ENCODE peak calls at places on chromosome 6, in ten cellular contexts. D, X, F, K, O, S, U, N, B and E are unnamed samples.

GRCh38 chr6:116108836-116109235 is 8.2 kb downstream of the NT5DC1 start:
- DNase-seq in F (no peak), U (no peak), N (no peak), S (no peak), O (no peak), D (no peak), K (no peak), B (peak), X (no peak), E (no peak)

GRCh38 chr6:28922004-28922840 is 1.6 kb downstream of the TRIM27 start:
- DNase-seq in X (no peak), D (no peak), B (peak), U (peak), S (no peak), F (no peak), O (peak), K (peak), N (no peak), E (no peak)

GRCh38 chr6:161546632-161547031 is 272.8 kb upstream of the AGPAT4 start:
- DNase-seq in O (no peak), K (no peak), U (no peak), D (no peak), N (no peak), F (no peak), S (no peak), B (no peak), X (no peak), E (no peak)

GRCh38 chr6:116087437-116088027 is 13.1 kb upstream of the NT5DC1 start:
- DNase-seq in U (peak), N (no peak), S (no peak), K (no peak), O (no peak), F (no peak), X (no peak), B (no peak), D (no peak), E (no peak)

GRCh38 chr6:158770533-158770932 is 48.6 kb downstream of the EZR start:
- DNase-seq in B (no peak), K (no peak), F (no peak), U (no peak), S (no peak), O (no peak), D (no peak), N (no peak), X (no peak), E (no peak)

GRCh38 chr6:28978137-28978491 is 27.0 kb downstream of the ZNF311 start:
- DNase-seq in B (no peak), O (no peak), F (no peak), N (no peak), K (no peak), D (no peak), S (no peak), X (no peak), U (no peak), E (no peak)

GRCh38 chr6:127458817-127459216 is 372 bp downstream of the KIAA0408 start:
- DNase-seq in U (no peak), D (no peak), X (no peak), O (no peak), K (no peak), S (peak), F (no peak), N (no peak), B (peak), E (no peak)

GRCh38 chr6:166752097-166752496 is 125.0 kb upstream of the RPS6KA2 start:
- DNase-seq in S (no peak), U (no peak), X (no peak), D (no peak), B (no peak), K (no peak), F (no peak), N (no peak), O (no peak), E (no peak)

GRCh38 chr6:140921366-140922226 is 1211.1 kb upstream of the GJE1 start:
- DNase-seq in U (peak), S (peak), N (no peak), B (peak), D (no peak), F (peak), K (peak), X (no peak), O (peak), E (peak)

GRCh38 chr6:34934516-34934915 is 45.5 kb downstream of the ANKS1A start:
- DNase-seq in X (no peak), N (no peak), S (no peak), F (no peak), K (peak), B (peak), D (no peak), U (no peak), O (no peak), E (no peak)

GRCh38 chr6:85464260-85464644 is 14.4 kb downstream of the NT5E start:
- DNase-seq in B (no peak), K (peak), S (no peak), F (no peak), O (peak), D (no peak), X (no peak), N (no peak), U (peak), E (no peak)

GRCh38 chr6:57434944-57435343 is 117.5 kb downstream of the PRIM2 start:
- DNase-seq in X (no peak), U (no peak), N (no peak), O (no peak), K (no peak), S (no peak), D (no peak), B (no peak), F (no peak), E (no peak)

GRCh38 chr6:19231878-19232519 is 605.2 kb upstream of the ID4 start:
- DNase-seq in X (no peak), N (no peak), K (no peak), F (no peak), D (no peak), B (no peak), O (no peak), S (no peak), U (no peak), E (no peak)

GRCh38 chr6:6734463-6735455 is 146.2 kb downstream of the LY86 start:
- DNase-seq in F (no peak), B (no peak), U (no peak), X (no peak), S (no peak), N (no peak), K (no peak), D (no peak), O (no peak), E (peak)

GRCh38 chr6:9140861-9141534 is 705.7 kb upstream of the SLC35B3 start:
- DNase-seq in O (no peak), K (no peak), D (no peak), S (no peak), B (no peak), N (no peak), U (peak), X (no peak), F (no peak), E (no peak)

GRCh38 chr6:134870677-134871498 is 79.0 kb downstream of the ALDH8A1 start:
- DNase-seq in N (no peak), O (no peak), D (no peak), S (no peak), B (no peak), X (no peak), K (no peak), U (peak), F (no peak), E (no peak)

GRCh38 chr6:17527076-17527475 is 73.0 kb upstream of the FAM8A1 start:
- DNase-seq in D (no peak), B (no peak), F (no peak), K (no peak), N (no peak), U (no peak), X (no peak), S (no peak), O (no peak), E (no peak)

GRCh38 chr6:13877116-13877515 is 47.6 kb upstream of the RNF182 start:
- DNase-seq in N (no peak), X (no peak), F (no peak), K (no peak), O (no peak), D (no peak), S (no peak), U (no peak), B (no peak), E (no peak)

GRCh38 chr6:23403458-23403857 is 722.6 kb upstream of the NRSN1 start:
- DNase-seq in N (no peak), F (no peak), D (no peak), K (no peak), X (no peak), O (no peak), S (no peak), B (no peak), U (no peak), E (no peak)

GRCh38 chr6:17714177-17714576 is 7.5 kb upstream of the NUP153 start:
- DNase-seq in F (no peak), U (no peak), D (no peak), O (no peak), B (no peak), S (no peak), X (no peak), K (no peak), N (no peak), E (no peak)